ENCODE peak calls at places on chromosomes 12 and 14, in seven cellular contexts. One of them, this sample, is unnamed.

GRCh38 chr12:124238886-124239285 is 56.0 kb upstream of the RFLNA start:
- DNase-seq in foreskin fibroblast: no peak
- DNase-seq in brain pericyte: no peak
- DNase-seq in GM23248: no peak
- DNase-seq in stimulated activated CD4-positive, alpha-beta T cell treated with anti-CD3 and anti-CD28 coated beads, Interleukin-15, amount 100 ng/mL, for 24 hours: no peak
- DNase-seq in lower leg skin: no peak
- DNase-seq in cardiac septum: no peak
- DNase-seq in this sample: peak

GRCh38 chr12:128856035-128856790 is 2.9 kb downstream of the GLT1D1 start:
- DNase-seq in brain pericyte: no peak
- DNase-seq in GM23248: no peak
- DNase-seq in lower leg skin: no peak
- DNase-seq in stimulated activated CD4-positive, alpha-beta T cell treated with anti-CD3 and anti-CD28 coated beads, Interleukin-15, amount 100 ng/mL, for 24 hours: no peak
- DNase-seq in foreskin fibroblast: no peak
- DNase-seq in cardiac septum: no peak
- DNase-seq in this sample: no peak

GRCh38 chr12:19894049-19894448 is 454.8 kb downstream of the AEBP2 start:
- DNase-seq in GM23248: peak
- DNase-seq in brain pericyte: no peak
- DNase-seq in lower leg skin: no peak
- DNase-seq in cardiac septum: no peak
- DNase-seq in stimulated activated CD4-positive, alpha-beta T cell treated with anti-CD3 and anti-CD28 coated beads, Interleukin-15, amount 100 ng/mL, for 24 hours: no peak
- DNase-seq in foreskin fibroblast: no peak
- DNase-seq in this sample: no peak

GRCh38 chr12:106840217-106840616 is 65.7 kb downstream of the RIC8B start:
- DNase-seq in cardiac septum: no peak
- DNase-seq in brain pericyte: no peak
- DNase-seq in GM23248: peak
- DNase-seq in lower leg skin: no peak
- DNase-seq in stimulated activated CD4-positive, alpha-beta T cell treated with anti-CD3 and anti-CD28 coated beads, Interleukin-15, amount 100 ng/mL, for 24 hours: no peak
- DNase-seq in foreskin fibroblast: peak
- DNase-seq in this sample: peak

GRCh38 chr12:120194534-120195395 is at the start of gene GCN1:
- DNase-seq in cardiac septum: peak
- DNase-seq in GM23248: peak
- DNase-seq in foreskin fibroblast: peak
- DNase-seq in brain pericyte: no peak
- DNase-seq in stimulated activated CD4-positive, alpha-beta T cell treated with anti-CD3 and anti-CD28 coated beads, Interleukin-15, amount 100 ng/mL, for 24 hours: peak
- DNase-seq in lower leg skin: peak
- DNase-seq in this sample: peak

GRCh38 chr12:111503116-111503515 is 96.0 kb downstream of the ATXN2 start:
- DNase-seq in GM23248: no peak
- DNase-seq in cardiac septum: no peak
- DNase-seq in stimulated activated CD4-positive, alpha-beta T cell treated with anti-CD3 and anti-CD28 coated beads, Interleukin-15, amount 100 ng/mL, for 24 hours: no peak
- DNase-seq in lower leg skin: no peak
- DNase-seq in foreskin fibroblast: peak
- DNase-seq in brain pericyte: no peak
- DNase-seq in this sample: no peak

GRCh38 chr12:50296554-50296953 is 13.2 kb upstream of the LIMA1 start:
- DNase-seq in stimulated activated CD4-positive, alpha-beta T cell treated with anti-CD3 and anti-CD28 coated beads, Interleukin-15, amount 100 ng/mL, for 24 hours: no peak
- DNase-seq in foreskin fibroblast: no peak
- DNase-seq in brain pericyte: no peak
- DNase-seq in GM23248: no peak
- DNase-seq in cardiac septum: no peak
- DNase-seq in lower leg skin: peak
- DNase-seq in this sample: no peak

GRCh38 chr14:76777721-76778120 is 16.5 kb downstream of the VASH1 start:
- DNase-seq in brain pericyte: no peak
- DNase-seq in lower leg skin: no peak
- DNase-seq in foreskin fibroblast: no peak
- DNase-seq in GM23248: no peak
- DNase-seq in stimulated activated CD4-positive, alpha-beta T cell treated with anti-CD3 and anti-CD28 coated beads, Interleukin-15, amount 100 ng/mL, for 24 hours: no peak
- DNase-seq in cardiac septum: peak
- DNase-seq in this sample: no peak

GRCh38 chr12:124742111-124742510 is 121.6 kb downstream of the SCARB1 start:
- DNase-seq in foreskin fibroblast: no peak
- DNase-seq in cardiac septum: no peak
- DNase-seq in lower leg skin: no peak
- DNase-seq in brain pericyte: no peak
- DNase-seq in GM23248: no peak
- DNase-seq in stimulated activated CD4-positive, alpha-beta T cell treated with anti-CD3 and anti-CD28 coated beads, Interleukin-15, amount 100 ng/mL, for 24 hours: no peak
- DNase-seq in this sample: no peak

GRCh38 chr14:46401066-46401465 is 250.5 kb downstream of the RPL10L start:
- DNase-seq in cardiac septum: no peak
- DNase-seq in foreskin fibroblast: no peak
- DNase-seq in stimulated activated CD4-positive, alpha-beta T cell treated with anti-CD3 and anti-CD28 coated beads, Interleukin-15, amount 100 ng/mL, for 24 hours: no peak
- DNase-seq in lower leg skin: no peak
- DNase-seq in brain pericyte: no peak
- DNase-seq in GM23248: no peak
- DNase-seq in this sample: no peak

GRCh38 chr12:77980782-77981181 is 150.1 kb downstream of the NAV3 start:
- DNase-seq in brain pericyte: no peak
- DNase-seq in GM23248: peak
- DNase-seq in cardiac septum: no peak
- DNase-seq in lower leg skin: no peak
- DNase-seq in stimulated activated CD4-positive, alpha-beta T cell treated with anti-CD3 and anti-CD28 coated beads, Interleukin-15, amount 100 ng/mL, for 24 hours: no peak
- DNase-seq in foreskin fibroblast: no peak
- DNase-seq in this sample: no peak

GRCh38 chr14:75578786-75579781 is 664 bp downstream of the FLVCR2 start:
- DNase-seq in lower leg skin: peak
- DNase-seq in stimulated activated CD4-positive, alpha-beta T cell treated with anti-CD3 and anti-CD28 coated beads, Interleukin-15, amount 100 ng/mL, for 24 hours: no peak
- DNase-seq in cardiac septum: no peak
- DNase-seq in foreskin fibroblast: peak
- DNase-seq in brain pericyte: no peak
- DNase-seq in GM23248: no peak
- DNase-seq in this sample: peak

GRCh38 chr12:6092784-6093722 is 31.4 kb downstream of the VWF start:
- DNase-seq in cardiac septum: no peak
- DNase-seq in foreskin fibroblast: peak
- DNase-seq in lower leg skin: no peak
- DNase-seq in brain pericyte: no peak
- DNase-seq in GM23248: peak
- DNase-seq in stimulated activated CD4-positive, alpha-beta T cell treated with anti-CD3 and anti-CD28 coated beads, Interleukin-15, amount 100 ng/mL, for 24 hours: no peak
- DNase-seq in this sample: peak

GRCh38 chr14:96459851-96460250 is 42.3 kb upstream of the PAPOLA start:
- DNase-seq in brain pericyte: no peak
- DNase-seq in GM23248: no peak
- DNase-seq in foreskin fibroblast: no peak
- DNase-seq in stimulated activated CD4-positive, alpha-beta T cell treated with anti-CD3 and anti-CD28 coated beads, Interleukin-15, amount 100 ng/mL, for 24 hours: no peak
- DNase-seq in lower leg skin: no peak
- DNase-seq in cardiac septum: no peak
- DNase-seq in this sample: no peak

GRCh38 chr14:58068306-58068705 is 83.7 kb downstream of the ARMH4 start:
- DNase-seq in lower leg skin: no peak
- DNase-seq in GM23248: no peak
- DNase-seq in foreskin fibroblast: no peak
- DNase-seq in cardiac septum: no peak
- DNase-seq in stimulated activated CD4-positive, alpha-beta T cell treated with anti-CD3 and anti-CD28 coated beads, Interleukin-15, amount 100 ng/mL, for 24 hours: no peak
- DNase-seq in brain pericyte: no peak
- DNase-seq in this sample: no peak

GRCh38 chr12:9049520-9050133 is 60.3 kb downstream of the KLRG1 start:
- DNase-seq in GM23248: peak
- DNase-seq in brain pericyte: no peak
- DNase-seq in cardiac septum: no peak
- DNase-seq in foreskin fibroblast: peak
- DNase-seq in lower leg skin: no peak
- DNase-seq in stimulated activated CD4-positive, alpha-beta T cell treated with anti-CD3 and anti-CD28 coated beads, Interleukin-15, amount 100 ng/mL, for 24 hours: no peak
- DNase-seq in this sample: peak

GRCh38 chr12:93243689-93244513 is 133.8 kb upstream of the NUDT4 start:
- DNase-seq in foreskin fibroblast: peak
- DNase-seq in brain pericyte: no peak
- DNase-seq in GM23248: peak
- DNase-seq in lower leg skin: peak
- DNase-seq in stimulated activated CD4-positive, alpha-beta T cell treated with anti-CD3 and anti-CD28 coated beads, Interleukin-15, amount 100 ng/mL, for 24 hours: no peak
- DNase-seq in cardiac septum: no peak
- DNase-seq in this sample: peak

GRCh38 chr14:101740981-101741380 is 20.5 kb upstream of the PPP2R5C start:
- DNase-seq in lower leg skin: no peak
- DNase-seq in foreskin fibroblast: no peak
- DNase-seq in stimulated activated CD4-positive, alpha-beta T cell treated with anti-CD3 and anti-CD28 coated beads, Interleukin-15, amount 100 ng/mL, for 24 hours: no peak
- DNase-seq in GM23248: no peak
- DNase-seq in brain pericyte: no peak
- DNase-seq in cardiac septum: no peak
- DNase-seq in this sample: no peak

GRCh38 chr14:93137864-93138263 is 22.1 kb upstream of the ITPK1 start:
- DNase-seq in lower leg skin: no peak
- DNase-seq in foreskin fibroblast: no peak
- DNase-seq in GM23248: peak
- DNase-seq in cardiac septum: no peak
- DNase-seq in stimulated activated CD4-positive, alpha-beta T cell treated with anti-CD3 and anti-CD28 coated beads, Interleukin-15, amount 100 ng/mL, for 24 hours: no peak
- DNase-seq in brain pericyte: no peak
- DNase-seq in this sample: peak

GRCh38 chr14:22614240-22614799 is 16.2 kb downstream of the ABHD4 start:
- DNase-seq in lower leg skin: no peak
- DNase-seq in stimulated activated CD4-positive, alpha-beta T cell treated with anti-CD3 and anti-CD28 coated beads, Interleukin-15, amount 100 ng/mL, for 24 hours: no peak
- DNase-seq in cardiac septum: no peak
- DNase-seq in brain pericyte: no peak
- DNase-seq in foreskin fibroblast: peak
- DNase-seq in GM23248: peak
- DNase-seq in this sample: peak

GRCh38 chr14:51716610-51717009 is 64.9 kb downstream of the FRMD6 start:
- DNase-seq in foreskin fibroblast: no peak
- DNase-seq in brain pericyte: no peak
- DNase-seq in GM23248: peak
- DNase-seq in lower leg skin: no peak
- DNase-seq in stimulated activated CD4-positive, alpha-beta T cell treated with anti-CD3 and anti-CD28 coated beads, Interleukin-15, amount 100 ng/mL, for 24 hours: no peak
- DNase-seq in cardiac septum: no peak
- DNase-seq in this sample: no peak

GRCh38 chr12:116087399-116087798 is 190.1 kb downstream of the MED13L start:
- DNase-seq in stimulated activated CD4-positive, alpha-beta T cell treated with anti-CD3 and anti-CD28 coated beads, Interleukin-15, amount 100 ng/mL, for 24 hours: peak
- DNase-seq in brain pericyte: no peak
- DNase-seq in cardiac septum: no peak
- DNase-seq in GM23248: no peak
- DNase-seq in foreskin fibroblast: no peak
- DNase-seq in lower leg skin: no peak
- DNase-seq in this sample: no peak

GRCh38 chr12:119642986-119643385 is 24.9 kb upstream of the PRKAB1 start:
- DNase-seq in cardiac septum: no peak
- DNase-seq in GM23248: no peak
- DNase-seq in brain pericyte: no peak
- DNase-seq in foreskin fibroblast: no peak
- DNase-seq in stimulated activated CD4-positive, alpha-beta T cell treated with anti-CD3 and anti-CD28 coated beads, Interleukin-15, amount 100 ng/mL, for 24 hours: no peak
- DNase-seq in lower leg skin: no peak
- DNase-seq in this sample: no peak

GRCh38 chr14:91361236-91361811 is 56.3 kb downstream of the CCDC88C start:
- DNase-seq in lower leg skin: peak
- DNase-seq in stimulated activated CD4-positive, alpha-beta T cell treated with anti-CD3 and anti-CD28 coated beads, Interleukin-15, amount 100 ng/mL, for 24 hours: no peak
- DNase-seq in GM23248: no peak
- DNase-seq in foreskin fibroblast: no peak
- DNase-seq in brain pericyte: no peak
- DNase-seq in cardiac septum: no peak
- DNase-seq in this sample: peak

GRCh38 chr12:113403435-113404415 is at the start of gene SDS:
- DNase-seq in lower leg skin: peak
- DNase-seq in foreskin fibroblast: no peak
- DNase-seq in brain pericyte: no peak
- DNase-seq in GM23248: no peak
- DNase-seq in stimulated activated CD4-positive, alpha-beta T cell treated with anti-CD3 and anti-CD28 coated beads, Interleukin-15, amount 100 ng/mL, for 24 hours: no peak
- DNase-seq in cardiac septum: no peak
- DNase-seq in this sample: peak

GRCh38 chr12:125159687-125160086 is 94.5 kb downstream of the AACS start:
- DNase-seq in foreskin fibroblast: no peak
- DNase-seq in stimulated activated CD4-positive, alpha-beta T cell treated with anti-CD3 and anti-CD28 coated beads, Interleukin-15, amount 100 ng/mL, for 24 hours: no peak
- DNase-seq in GM23248: no peak
- DNase-seq in cardiac septum: no peak
- DNase-seq in lower leg skin: no peak
- DNase-seq in brain pericyte: no peak
- DNase-seq in this sample: no peak

GRCh38 chr12:45726594-45727300 is 2.8 kb upstream of the ARID2 start:
- DNase-seq in lower leg skin: peak
- DNase-seq in stimulated activated CD4-positive, alpha-beta T cell treated with anti-CD3 and anti-CD28 coated beads, Interleukin-15, amount 100 ng/mL, for 24 hours: peak
- DNase-seq in foreskin fibroblast: no peak
- DNase-seq in GM23248: peak
- DNase-seq in brain pericyte: no peak
- DNase-seq in cardiac septum: peak
- DNase-seq in this sample: peak

GRCh38 chr12:52913424-52913821 is 8.5 kb upstream of the KRT8 start:
- DNase-seq in stimulated activated CD4-positive, alpha-beta T cell treated with anti-CD3 and anti-CD28 coated beads, Interleukin-15, amount 100 ng/mL, for 24 hours: no peak
- DNase-seq in lower leg skin: no peak
- DNase-seq in foreskin fibroblast: no peak
- DNase-seq in cardiac septum: no peak
- DNase-seq in GM23248: no peak
- DNase-seq in brain pericyte: no peak
- DNase-seq in this sample: peak

GRCh38 chr14:104875811-104876210 is 10.7 kb downstream of the CEP170B start:
- DNase-seq in stimulated activated CD4-positive, alpha-beta T cell treated with anti-CD3 and anti-CD28 coated beads, Interleukin-15, amount 100 ng/mL, for 24 hours: no peak
- DNase-seq in cardiac septum: no peak
- DNase-seq in brain pericyte: no peak
- DNase-seq in lower leg skin: no peak
- DNase-seq in foreskin fibroblast: no peak
- DNase-seq in GM23248: no peak
- DNase-seq in this sample: no peak

GRCh38 chr12:66235626-66236281 is 46.7 kb downstream of the IRAK3 start:
- DNase-seq in foreskin fibroblast: no peak
- DNase-seq in stimulated activated CD4-positive, alpha-beta T cell treated with anti-CD3 and anti-CD28 coated beads, Interleukin-15, amount 100 ng/mL, for 24 hours: no peak
- DNase-seq in lower leg skin: no peak
- DNase-seq in cardiac septum: no peak
- DNase-seq in GM23248: peak
- DNase-seq in brain pericyte: no peak
- DNase-seq in this sample: no peak

GRCh38 chr12:118015944-118016343 is 559 bp upstream of the RFC5 start:
- DNase-seq in cardiac septum: no peak
- DNase-seq in stimulated activated CD4-positive, alpha-beta T cell treated with anti-CD3 and anti-CD28 coated beads, Interleukin-15, amount 100 ng/mL, for 24 hours: no peak
- DNase-seq in foreskin fibroblast: no peak
- DNase-seq in brain pericyte: no peak
- DNase-seq in GM23248: no peak
- DNase-seq in lower leg skin: no peak
- DNase-seq in this sample: no peak

This sample was measured in hepatocyte.